ENCODE peak calls at places on chromosome 12, in nine cellular contexts. K, D, W, E, P, I, V, R and S are unnamed samples.

GRCh38 chr12:93173178-93173957 is 204.4 kb upstream of the NUDT4 start:
- DNase-seq in K (no peak), D (no peak), W (no peak), E (no peak), P (no peak), I (no peak), V (no peak), R (no peak), S (no peak)

GRCh38 chr12:105892362-105892910 is 246.3 kb downstream of the NUAK1 start:
- DNase-seq in K (no peak), D (no peak), W (no peak), E (no peak), P (no peak), I (no peak), V (no peak), R (no peak), S (no peak)

GRCh38 chr12:788288-788687 is 35.9 kb downstream of the WNK1 start:
- DNase-seq in K (no peak), D (no peak), W (no peak), E (no peak), P (no peak), I (no peak), V (no peak), R (no peak), S (no peak)

GRCh38 chr12:69459477-69459876 is 10.7 kb upstream of the FRS2 start:
- DNase-seq in K (no peak), D (no peak), W (no peak), E (no peak), P (no peak), I (no peak), V (no peak), R (no peak), S (no peak)

GRCh38 chr12:123602651-123603195 is 824 bp downstream of the DDX55 start:
- DNase-seq in K (no peak), D (no peak), W (no peak), E (no peak), P (no peak), I (no peak), V (no peak), R (no peak), S (peak; percentile 8)

GRCh38 chr12:2719405-2719804 is 75.4 kb upstream of the FKBP4 start:
- DNase-seq in K (no peak), D (no peak), W (no peak), E (no peak), P (no peak), I (no peak), V (no peak), R (no peak), S (no peak)

GRCh38 chr12:110780448-110780847 is 37.8 kb upstream of the PPP1CC start:
- DNase-seq in K (no peak), D (no peak), W (no peak), E (no peak), P (no peak), I (no peak), V (no peak), R (no peak), S (no peak)

GRCh38 chr12:24172031-24172772 is 222.7 kb upstream of the SOX5 start:
- DNase-seq in K (no peak), D (no peak), W (no peak), E (no peak), P (no peak), I (no peak), V (no peak), R (no peak), S (no peak)

GRCh38 chr12:241266-241665 is 21.4 kb downstream of the SLC6A13 start:
- DNase-seq in K (peak; percentile 11), D (no peak), W (no peak), E (no peak), P (no peak), I (no peak), V (no peak), R (no peak), S (no peak)

GRCh38 chr12:102958073-102958829 is 777 bp downstream of the ASCL1 start:
- DNase-seq in K (no peak), D (no peak), W (no peak), E (no peak), P (no peak), I (no peak), V (no peak), R (no peak), S (peak; percentile 5)

GRCh38 chr12:93134893-93135285 is 205.8 kb upstream of the EEA1 start:
- DNase-seq in K (no peak), D (no peak), W (no peak), E (no peak), P (no peak), I (no peak), V (peak; percentile 69), R (no peak), S (no peak)

GRCh38 chr12:91072931-91073330 is 15.1 kb upstream of the KERA start:
- DNase-seq in K (no peak), D (no peak), W (no peak), E (no peak), P (no peak), I (no peak), V (no peak), R (no peak), S (no peak)

GRCh38 chr12:46516933-46517578 is 144.5 kb upstream of the SLC38A2 start:
- DNase-seq in K (no peak), D (no peak), W (no peak), E (no peak), P (no peak), I (no peak), V (no peak), R (no peak), S (peak; percentile 64)

DNA sequence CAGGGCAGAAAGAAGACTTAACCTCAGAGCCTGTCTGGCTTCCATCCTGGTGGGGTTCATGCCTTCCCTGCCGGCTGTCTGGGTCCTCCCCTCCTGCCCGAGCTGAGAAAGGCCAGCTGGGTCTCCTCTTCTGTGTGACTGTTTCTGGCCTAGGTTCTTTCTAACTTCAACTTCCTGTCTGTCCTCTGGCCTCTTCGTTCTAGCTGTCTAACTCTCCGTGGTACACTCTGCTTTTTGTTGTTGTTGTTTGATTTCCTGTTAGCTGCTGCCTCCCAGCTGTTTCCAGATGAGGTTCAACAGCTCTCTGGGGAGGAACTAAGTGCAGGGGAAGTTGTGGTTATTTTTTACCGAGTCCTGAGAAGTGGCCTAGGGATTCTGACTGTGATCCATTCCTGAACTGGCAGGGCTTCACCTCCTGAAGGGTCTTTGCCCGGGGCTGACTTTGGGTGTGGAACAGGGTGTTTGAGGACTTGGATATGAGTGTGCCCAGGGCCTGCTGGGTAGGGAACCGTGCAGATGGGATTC is 3.2 kb downstream of the MLXIP start:
- DNase-seq in K (no peak), D (peak; percentile 80), W (peak; percentile 69), E (peak; percentile 88), P (no peak), I (peak; percentile 84), V (peak; percentile 58), R (peak; percentile 49), S (no peak)
- H3K4me3 ChIP-seq in K (peak overlapping the region; percentile 74), D (peak overlapping the region; percentile 64), W (peak overlapping the region; percentile 82), E (peak overlapping the region; percentile 91), P (peak overlapping the region; percentile 73), I (peak overlapping the region; percentile 55), V (peak overlapping the region; percentile 65), R (peak overlapping the region; percentile 65), S (peak overlapping the region; percentile 74)

DNA sequence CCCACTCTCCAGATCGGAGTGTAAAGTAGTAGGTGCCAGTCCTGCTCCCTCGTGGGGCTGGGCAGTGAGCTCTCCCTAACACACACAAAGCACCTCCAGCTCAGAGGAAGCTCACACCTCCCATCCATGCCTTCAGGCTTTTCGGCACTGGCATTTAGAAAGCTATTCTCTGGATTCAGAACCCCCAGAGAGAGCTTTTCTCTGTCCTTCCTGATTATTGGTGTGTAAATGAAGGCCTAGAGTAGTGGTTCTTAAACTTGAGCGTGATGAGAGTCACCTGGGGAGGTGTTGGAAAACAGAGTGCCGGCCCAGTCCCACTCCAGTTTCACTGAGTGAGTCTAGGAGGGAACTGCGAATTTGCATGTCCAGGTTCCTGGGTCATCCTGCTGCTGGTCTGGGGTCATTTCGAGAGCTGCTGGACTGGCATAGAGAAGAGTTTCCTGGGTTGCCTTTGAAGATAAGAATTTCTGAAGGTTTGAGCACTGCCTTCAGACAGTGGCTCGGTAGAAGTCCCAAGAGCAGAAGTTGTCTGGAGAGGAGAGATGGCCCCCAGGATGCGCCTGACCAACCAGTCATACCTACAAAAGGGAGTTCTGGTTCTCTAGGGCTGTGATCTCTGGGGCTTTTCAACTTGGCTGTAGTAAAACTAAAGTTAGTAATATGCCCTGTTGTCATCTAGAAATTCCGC is 15.1 kb downstream of the CD9 start:
- DNase-seq in K (no peak), D (no peak), W (no peak), E (no peak), P (peak; percentile 65), I (no peak), V (no peak), R (no peak), S (peak; percentile 30)
- H3K4me1 ChIP-seq in K (peaks cover 55% of the 10 kb centered on the region), D (peaks cover 2% of the 10 kb centered on the region), W (peaks cover 95% of the 10 kb centered on the region), E (peaks cover 97% of the 10 kb centered on the region), P (peaks cover 79% of the 10 kb centered on the region), I (no peaks in the 10 kb centered on the region), V (no peaks in the 10 kb centered on the region), R (peaks cover 29% of the 10 kb centered on the region), S (peaks cover 92% of the 10 kb centered on the region)

DNA sequence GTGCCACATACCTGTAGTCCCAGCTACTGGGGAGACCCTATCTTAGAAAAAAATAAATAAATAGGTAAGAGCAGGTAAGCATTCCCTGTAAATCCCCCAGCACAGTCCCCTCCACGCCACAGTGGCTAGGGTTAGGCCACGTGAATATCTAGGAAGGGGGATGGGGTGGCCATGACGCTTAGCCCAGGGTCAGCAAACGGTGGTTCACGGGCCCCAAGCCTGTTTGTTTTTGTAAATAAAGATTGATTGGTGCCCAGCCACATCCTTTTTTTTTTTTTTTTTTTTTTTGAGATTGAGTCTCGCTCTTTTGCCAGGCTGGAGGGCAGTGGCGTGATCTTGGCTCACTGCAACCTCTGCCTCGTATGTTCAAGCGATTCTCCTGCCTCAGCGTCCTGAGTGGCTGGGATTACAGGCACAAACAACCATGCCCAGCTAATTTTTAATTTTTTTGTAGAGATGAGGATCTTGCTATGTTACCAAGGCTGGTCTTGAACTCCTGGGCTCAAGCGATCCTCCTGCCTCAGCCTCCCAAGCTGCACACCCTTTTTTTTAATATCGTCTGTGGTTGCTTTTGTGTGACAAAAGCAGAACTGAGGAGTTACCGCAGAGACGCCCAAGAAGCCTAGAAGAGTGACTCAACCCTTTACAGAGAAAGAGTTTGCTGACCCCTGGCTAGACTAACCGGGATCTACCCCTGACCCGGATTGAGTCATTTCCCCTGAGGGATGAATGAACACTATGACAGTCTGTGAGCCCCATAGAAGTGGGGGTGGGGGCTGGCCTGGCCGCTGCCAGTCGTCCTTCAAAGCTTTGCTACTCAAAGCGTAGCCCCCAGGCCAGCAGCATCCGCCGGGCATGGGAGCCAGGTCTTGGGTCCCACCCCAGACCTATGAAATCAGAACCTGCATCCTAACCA is 113.7 kb upstream of the NCOR2 start:
- DNase-seq in K (no peak), D (no peak), W (peak; percentile 69), E (no peak), P (peak; percentile 72), I (peak; percentile 76), V (peak; percentile 83), R (no peak), S (peak; percentile 85)
- H3K27ac ChIP-seq in K (peak overlapping the region; percentile 53), D (no peak overlapping the region), W (peak overlapping the region; percentile 90), E (peak overlapping the region; percentile 90), P (peak overlapping the region; percentile 95), I (peak overlapping the region; percentile 81), V (peak overlapping the region; percentile 85), R (peak overlapping the region; percentile 67), S (peak overlapping the region; percentile 74)

DNA sequence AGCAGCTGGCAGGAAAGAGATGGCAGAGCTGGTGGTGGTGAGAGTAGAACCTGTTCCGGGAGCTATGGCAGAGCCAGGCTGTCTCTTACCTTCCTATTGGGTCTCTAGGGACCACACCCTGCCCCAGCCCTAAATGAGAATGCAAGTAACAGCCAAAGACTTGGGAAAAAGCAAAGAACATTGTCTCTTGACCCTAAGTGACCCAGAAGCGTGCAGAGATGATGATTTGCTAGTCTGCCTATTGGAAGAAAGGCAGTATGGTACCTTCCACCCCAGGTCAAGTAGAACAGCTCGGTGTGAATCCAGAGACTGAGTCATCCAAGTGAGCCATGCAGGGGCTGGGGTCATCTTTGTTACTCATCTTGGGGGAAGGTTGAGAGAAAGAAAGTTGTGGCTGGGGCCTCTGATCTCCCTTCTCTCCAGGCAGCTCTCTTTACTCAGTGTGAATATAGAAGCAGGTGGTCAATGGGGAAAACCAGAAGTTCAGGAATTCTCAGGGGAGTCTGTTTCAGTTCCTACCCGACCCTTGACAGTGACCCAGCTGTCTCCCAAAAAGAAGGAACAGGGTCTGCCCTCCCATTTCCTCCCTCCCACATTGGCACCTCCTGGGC is 1.7 kb downstream of the BLOC1S1 start:
- DNase-seq in K (no peak), D (no peak), W (no peak), E (no peak), P (no peak), I (peak; percentile 26), V (no peak), R (no peak), S (no peak)
- H3K4me3 ChIP-seq in K (peak overlapping the region; percentile 69), D (no peak overlapping the region), W (peak overlapping the region; percentile 74), E (peak overlapping the region; percentile 63), P (no peak overlapping the region), I (no peak overlapping the region), V (peak overlapping the region; percentile 76), R (peak overlapping the region; percentile 94), S (peak overlapping the region; percentile 60)